ENCODE peak calls at places on chromosomes 12 and 14, in eight cellular contexts. Y is fibroblast of lung, A is cardiac fibroblast, O is prostate gland, J is brain microvascular endothelial cell, R is left ventricle myocardium inferior, I is dorsolateral prefrontal cortex, S is astrocyte of the cerebellum. T is an unnamed sample.

GRCh38 chr14:81416233-81416927 is 16.3 kb upstream of the STON2 start:
- DNase-seq in Y (no peak), O (no peak), J (no peak), I (no peak), S (no peak), R (no peak), A (no peak), T (no peak)

GRCh38 chr12:104999347-104999685 is 13.2 kb downstream of the NOPCHAP1 start:
- DNase-seq in Y (no peak), A (no peak), J (no peak), O (no peak), R (no peak), S (no peak), I (no peak), T (no peak)

GRCh38 chr12:1130164-1130563 is 139.1 kb downstream of the ERC1 start:
- DNase-seq in J (no peak), A (no peak), S (no peak), Y (no peak), R (no peak), I (no peak), O (no peak), T (no peak)

GRCh38 chr12:89574736-89575208 is 48.9 kb upstream of the POC1B start:
- DNase-seq in I (no peak), J (peak; percentile 68), A (peak; percentile 67), Y (peak; percentile 43), O (no peak), R (no peak), S (peak; percentile 84), T (peak; percentile 60)

GRCh38 chr12:6229823-6230222 is 29.6 kb downstream of the CD9 start:
- DNase-seq in J (peak; percentile 58), Y (peak; percentile 97), O (peak; percentile 81), S (peak; percentile 59), A (peak; percentile 84), R (peak; percentile 54), I (peak; percentile 81), T (peak; percentile 54)

GRCh38 chr14:103334644-103335603 is 887 bp downstream of the EIF5 start:
- DNase-seq in A (peak; percentile 63), S (peak; percentile 20), J (peak; percentile 62), O (peak; percentile 55), Y (peak; percentile 74), I (peak; percentile 92), R (peak; percentile 57), T (peak; percentile 58)

GRCh38 chr14:57391609-57392195 is 1.3 kb downstream of the NAA30 start:
- DNase-seq in A (no peak), Y (peak; percentile 16), O (no peak), S (no peak), J (peak; percentile 14), I (no peak), R (no peak), T (no peak)

GRCh38 chr12:109137055-109137454 is 20.7 kb downstream of the ACACB start:
- DNase-seq in A (no peak), J (no peak), S (no peak), R (no peak), Y (no peak), I (peak; percentile 1), O (no peak), T (no peak)

GRCh38 chr12:55739025-55739378 is 3.9 kb upstream of the GDF11 start:
- DNase-seq in R (no peak), A (no peak), I (no peak), S (no peak), Y (no peak), J (no peak), O (no peak), T (no peak)

GRCh38 chr12:108729612-108730336 is 1.5 kb downstream of the CORO1C start:
- DNase-seq in A (peak; percentile 74), R (no peak), I (no peak), Y (peak; percentile 62), O (no peak), S (no peak), J (peak; percentile 49), T (no peak)

GRCh38 chr12:25828188-25828587 is 130.3 kb upstream of the RASSF8 start:
- DNase-seq in A (no peak), R (no peak), J (no peak), S (no peak), O (no peak), I (no peak), Y (no peak), T (no peak)

GRCh38 chr12:96534339-96534738 is 45.0 kb downstream of the CFAP54 start:
- DNase-seq in A (peak; percentile 64), Y (no peak), I (no peak), O (no peak), J (peak; percentile 14), S (no peak), R (no peak), T (no peak)

GRCh38 chr12:32517966-32518365 is 118.6 kb downstream of the FGD4 start:
- DNase-seq in R (no peak), A (no peak), J (no peak), Y (no peak), S (no peak), O (no peak), I (no peak), T (no peak)

GRCh38 chr12:78149459-78149858 is 318.8 kb downstream of the NAV3 start:
- DNase-seq in S (no peak), J (no peak), A (no peak), R (no peak), Y (peak; percentile 9), I (peak; percentile 44), O (no peak), T (no peak)

GRCh38 chr12:90995041-90995440 is 9.7 kb downstream of the EPYC start:
- DNase-seq in J (no peak), I (no peak), Y (peak; percentile 58), A (no peak), S (peak; percentile 3), R (no peak), O (no peak), T (peak; percentile 4)

GRCh38 chr12:70314145-70314544 is 51.9 kb upstream of the KCNMB4 start:
- DNase-seq in O (no peak), I (no peak), R (no peak), S (no peak), Y (no peak), A (no peak), J (no peak), T (no peak)

GRCh38 chr12:59055204-59055839 is 135.0 kb upstream of the LRIG3 start:
- DNase-seq in S (no peak), I (no peak), A (peak; percentile 89), O (no peak), Y (peak; percentile 66), R (no peak), J (peak; percentile 75), T (peak; percentile 48)

GRCh38 chr14:51719970-51720369 is 68.3 kb downstream of the FRMD6 start:
- DNase-seq in O (no peak), A (no peak), S (no peak), R (no peak), I (no peak), J (no peak), Y (no peak), T (no peak)

GRCh38 chr14:54650331-54651017 is 83.5 kb downstream of the SAMD4A start:
- DNase-seq in R (no peak), O (no peak), I (no peak), Y (peak; percentile 69), S (no peak), A (peak; percentile 86), J (peak; percentile 76), T (peak; percentile 58)

GRCh38 chr12:27781680-27782079 is 1.6 kb upstream of the MANSC4 start:
- DNase-seq in R (no peak), Y (peak; percentile 73), I (no peak), A (peak; percentile 27), O (no peak), J (peak; percentile 3), S (peak; percentile 15), T (peak; percentile 34)
- H3K4me3 ChIP-seq in R (peak overlapping the region; percentile 78), Y (peak overlapping the region; percentile 72), I (peak overlapping the region; percentile 90), A (no peak overlapping the region), O (no peak overlapping the region), J (peak overlapping the region; percentile 82), S (peak overlapping the region; percentile 68), T (peak overlapping the region; percentile 76)

DNA sequence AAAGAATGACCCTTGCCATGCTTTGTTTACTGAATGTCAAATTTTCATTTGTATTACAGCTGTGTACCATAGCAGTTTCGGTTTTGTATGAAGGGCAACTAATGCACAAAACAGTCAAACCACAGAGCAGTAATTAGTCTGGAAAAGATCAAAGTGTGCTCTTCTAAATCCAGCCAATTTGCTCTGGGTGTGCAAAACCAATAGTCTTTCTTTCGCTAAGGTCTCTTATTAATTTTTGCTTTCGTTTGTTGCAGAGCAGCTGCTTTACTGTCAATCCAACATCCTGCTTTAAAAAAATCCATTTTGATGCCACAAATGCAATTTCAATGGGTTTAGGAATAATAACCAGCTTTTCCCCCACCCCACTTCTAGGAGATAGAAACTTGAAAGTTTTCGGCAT is 114.2 kb downstream of the BRMS1L start:
- DNase-seq in J (no peak), Y (peak; percentile 6), I (no peak), A (no peak), R (no peak), O (no peak), S (no peak), T (no peak)
- H3K4me3 ChIP-seq in J (peak overlapping the region; percentile 26), Y (no peak overlapping the region), I (peak overlapping the region; percentile 50), A (no peak overlapping the region), R (no peak overlapping the region), O (no peak overlapping the region), S (no peak overlapping the region), T (peak overlapping the region; percentile 18)

DNA sequence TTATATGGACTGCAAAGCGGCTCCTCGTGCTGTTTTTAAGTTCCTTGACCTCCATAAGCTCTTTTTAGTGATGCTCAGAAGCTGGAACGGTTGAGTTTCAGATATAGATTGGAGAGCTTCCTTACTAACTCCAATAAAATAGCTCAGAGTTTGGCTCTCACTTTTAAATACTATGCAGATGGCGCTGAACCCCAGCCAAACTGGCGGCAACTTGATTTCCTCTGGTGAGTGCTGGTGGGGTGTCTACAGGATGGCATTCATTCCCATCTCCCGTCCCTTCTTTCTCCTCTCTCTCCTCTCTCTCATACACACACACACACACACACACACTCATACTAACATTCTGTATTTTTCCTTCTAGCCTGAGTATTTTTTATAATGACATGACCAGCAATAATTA is 346.3 kb downstream of the ETNK1 start:
- DNase-seq in S (no peak), R (no peak), J (no peak), A (no peak), I (peak; percentile 45), O (no peak), Y (no peak), T (no peak)
- H3K4me3 ChIP-seq in S (no peak overlapping the region), R (no peak overlapping the region), J (no peak overlapping the region), A (no peak overlapping the region), I (no peak overlapping the region), O (no peak overlapping the region), Y (no peak overlapping the region), T (no peak overlapping the region)

DNA sequence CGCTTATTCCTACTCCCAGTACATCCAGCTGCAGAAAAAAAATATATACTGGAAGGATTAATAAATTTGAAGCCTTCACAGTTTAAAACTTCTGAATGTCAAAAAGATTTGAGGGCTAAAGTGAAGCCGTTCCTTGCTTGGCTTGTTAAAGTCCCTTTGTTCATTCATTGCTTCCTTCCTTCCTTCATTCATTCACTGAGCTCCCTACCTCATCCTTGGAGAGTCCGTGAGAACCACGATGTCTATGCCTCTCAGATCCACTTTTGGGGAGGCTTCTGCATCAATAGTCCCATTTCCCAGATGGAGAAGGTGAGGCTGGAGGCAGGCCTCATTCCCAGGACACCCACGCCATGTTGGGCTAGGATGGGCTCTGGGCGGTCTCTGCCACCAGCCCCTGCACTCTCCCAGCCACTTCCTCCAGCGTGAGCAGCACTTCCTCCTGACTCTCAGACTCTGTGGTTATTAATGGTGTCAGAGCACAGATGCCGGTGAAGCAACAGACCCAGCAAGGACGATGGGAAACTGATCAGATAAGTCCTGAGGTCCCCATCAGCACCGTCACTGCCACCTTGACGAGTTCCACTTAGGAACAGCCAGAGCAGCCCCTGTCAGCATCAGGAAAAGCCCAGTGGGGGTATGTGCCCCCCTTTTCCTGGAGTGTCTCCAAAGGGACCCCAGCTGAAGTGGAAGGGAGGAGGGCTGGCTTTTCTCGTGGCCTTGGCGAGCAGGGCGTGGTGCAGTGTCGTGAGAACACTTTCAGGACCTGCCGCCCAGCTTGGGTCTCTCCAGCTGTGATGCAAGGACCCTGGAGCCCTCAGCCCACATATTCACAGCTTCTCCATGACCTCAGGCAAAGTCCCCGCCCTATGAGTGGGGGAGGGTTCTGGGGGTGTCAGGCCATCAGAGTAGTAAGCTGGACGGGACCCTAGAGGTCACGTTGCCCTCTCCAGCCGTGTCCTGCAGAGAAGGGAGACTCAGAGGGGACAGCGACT is 21.2 kb downstream of the ASB2 start:
- DNase-seq in A (no peak), J (no peak), S (no peak), Y (no peak), R (no peak), O (no peak), I (no peak), T (no peak)
- H3K4me3 ChIP-seq in A (no peak overlapping the region), J (no peak overlapping the region), S (no peak overlapping the region), Y (no peak overlapping the region), R (peak overlapping the region; percentile 11), O (no peak overlapping the region), I (no peak overlapping the region), T (no peak overlapping the region)

T was measured in skeletal muscle cell.